ENCODE peak calls at places on chromosomes 6 and 20, in nine cellular contexts. C, B, A, J, K, Y, I, T and M are unnamed samples.

GRCh38 chr6:100446922-100447899 is 17.5 kb downstream of the SIM1 start:
- DNase-seq in C (no peak), T (no peak), Y (no peak), K (no peak), I (no peak), B (no peak), J (no peak), A (no peak), M (no peak)

GRCh38 chr20:34083137-34083536 is 28.9 kb downstream of the EIF2S2 start:
- DNase-seq in K (no peak), C (peak; percentile 75), I (peak; percentile 91), T (no peak), A (no peak), J (no peak), B (no peak), Y (no peak), M (no peak)

GRCh38 chr20:34904202-34904621 is 27.8 kb downstream of the ACSS2 start:
- DNase-seq in Y (no peak), J (no peak), C (no peak), T (no peak), I (no peak), K (no peak), B (no peak), A (no peak), M (no peak)

GRCh38 chr6:152821525-152821924 is 70.9 kb downstream of the VIP start:
- DNase-seq in A (no peak), J (no peak), K (no peak), T (no peak), Y (no peak), C (no peak), I (no peak), B (no peak), M (no peak)

GRCh38 chr6:127737009-127737486 is 160.1 kb downstream of the C6orf58 start:
- DNase-seq in A (peak; percentile 56), K (peak; percentile 63), I (peak; percentile 15), B (peak; percentile 61), C (peak; percentile 57), T (no peak), Y (peak; percentile 14), J (peak; percentile 10), M (peak; percentile 11)

GRCh38 chr20:21125072-21125848 is 622 bp upstream of the KIZ start:
- DNase-seq in A (peak; percentile 48), K (peak; percentile 84), T (no peak), J (no peak), B (no peak), I (peak; percentile 38), C (no peak), Y (no peak), M (no peak)

GRCh38 chr20:58512808-58513552 is 2.2 kb downstream of the APCDD1L start:
- DNase-seq in C (no peak), A (no peak), K (no peak), T (no peak), Y (no peak), B (no peak), I (no peak), J (no peak), M (no peak)

GRCh38 chr6:35149891-35150566 is 8.9 kb upstream of the TCP11 start:
- DNase-seq in K (no peak), I (no peak), Y (no peak), C (no peak), B (no peak), J (no peak), A (no peak), T (no peak), M (no peak)

GRCh38 chr6:16762265-16762546 is 946 bp upstream of the ATXN1 start:
- DNase-seq in K (no peak), C (no peak), Y (no peak), J (no peak), I (no peak), A (no peak), T (no peak), B (no peak), M (no peak)

GRCh38 chr6:37972994-37973757 is 153.6 kb downstream of the ZFAND3 start:
- DNase-seq in K (no peak), A (no peak), C (peak; percentile 30), J (no peak), T (no peak), B (no peak), Y (no peak), I (no peak), M (no peak)

GRCh38 chr20:59000326-59000725 is 6.7 kb downstream of the CTSZ start:
- DNase-seq in I (no peak), T (no peak), B (no peak), C (no peak), Y (no peak), A (no peak), K (no peak), J (no peak), M (no peak)

GRCh38 chr20:11453430-11453829 is 464.3 kb upstream of the BTBD3 start:
- DNase-seq in C (peak; percentile 23), I (no peak), Y (no peak), A (no peak), K (no peak), J (no peak), B (no peak), T (no peak), M (no peak)

GRCh38 chr20:44904377-44904776 is 5.5 kb upstream of the PABPC1L start:
- DNase-seq in J (no peak), I (no peak), T (no peak), C (no peak), Y (no peak), A (no peak), B (no peak), K (no peak), M (no peak)

GRCh38 chr20:62755817-62756724 is 40.2 kb upstream of the MRGBP start:
- DNase-seq in J (no peak), A (no peak), T (no peak), C (no peak), B (no peak), I (no peak), K (no peak), Y (no peak), M (no peak)

GRCh38 chr6:3808759-3809514 is 40.2 kb upstream of the FAM50B start:
- DNase-seq in K (no peak), Y (no peak), J (no peak), A (no peak), I (no peak), T (no peak), B (no peak), C (peak; percentile 83), M (no peak)

GRCh38 chr6:83511901-83512681 is at the start of gene PRSS35:
- DNase-seq in C (peak; percentile 20), Y (peak; percentile 32), T (no peak), B (peak; percentile 82), I (no peak), A (peak; percentile 68), J (no peak), K (peak; percentile 43), M (no peak)

GRCh38 chr6:39847216-39847615 is 55.0 kb downstream of the DAAM2 start:
- DNase-seq in C (no peak), K (no peak), A (no peak), T (no peak), B (no peak), Y (no peak), I (no peak), J (no peak), M (no peak)